ENCODE peak calls at places on chromosomes 3 and 15, in seven cellular contexts. T is DND-41; P is BE2C; V is effector memory CD4-positive, alpha-beta T cell; O is lung; L is uterus; A is pancreas. Y is an unnamed sample.

GRCh38 chr3:27568393-27568792 is 84.2 kb upstream of the SLC4A7 start:
- DNase-seq in T (no peak), P (peak; percentile 84), V (no peak), O (peak; percentile 36), L (peak; percentile 63), A (no peak), Y (no peak)

GRCh38 chr15:42891569-42891968 is 29.0 kb downstream of the TTBK2 start:
- DNase-seq in T (no peak), P (no peak), V (no peak), O (no peak), L (no peak), A (no peak), Y (no peak)

GRCh38 chr3:156551746-156552145 is 3.2 kb downstream of the SSR3 start:
- DNase-seq in T (no peak), P (no peak), V (no peak), O (no peak), L (no peak), A (no peak), Y (no peak)

GRCh38 chr3:117628896-117629295 is 919.3 kb downstream of the TUSC7 start:
- DNase-seq in T (no peak), P (peak; percentile 45), V (no peak), O (peak; percentile 54), L (peak; percentile 16), A (no peak), Y (no peak)

GRCh38 chr3:96294143-96294542 is 520.3 kb upstream of the EPHA6 start:
- DNase-seq in T (no peak), P (no peak), V (no peak), O (no peak), L (no peak), A (no peak), Y (no peak)

GRCh38 chr15:82139823-82140268 is 94.0 kb upstream of the MEX3B start:
- DNase-seq in T (no peak), P (no peak), V (no peak), O (no peak), L (no peak), A (no peak), Y (peak; percentile 33)

GRCh38 chr3:149448331-149448831 is 26.1 kb upstream of the TM4SF4 start:
- DNase-seq in T (no peak), P (no peak), V (no peak), O (no peak), L (no peak), A (no peak), Y (no peak)

GRCh38 chr3:189688296-189688695 is 57.1 kb downstream of the TP63 start:
- DNase-seq in T (no peak), P (no peak), V (no peak), O (no peak), L (no peak), A (no peak), Y (no peak)

GRCh38 chr3:46269556-46269955 is 27.3 kb downstream of the CCR3 start:
- DNase-seq in T (no peak), P (no peak), V (no peak), O (no peak), L (no peak), A (no peak), Y (peak; percentile 40)

GRCh38 chr15:96234109-96234892 is 96.2 kb upstream of the NR2F2 start:
- DNase-seq in T (no peak), P (peak; percentile 75), V (no peak), O (no peak), L (no peak), A (no peak), Y (no peak)

GRCh38 chr3:123522666-123523412 is 62.0 kb downstream of the HACD2 start:
- DNase-seq in T (no peak), P (no peak), V (no peak), O (no peak), L (no peak), A (no peak), Y (no peak)

GRCh38 chr3:47176582-47176981 is 12.7 kb upstream of the SETD2 start:
- DNase-seq in T (no peak), P (no peak), V (no peak), O (no peak), L (no peak), A (no peak), Y (no peak)

GRCh38 chr3:66971891-66972551 is 26.1 kb upstream of the KBTBD8 start:
- DNase-seq in T (peak; percentile 69), P (peak; percentile 75), V (peak; percentile 29), O (peak; percentile 76), L (peak; percentile 66), A (peak; percentile 50), Y (peak; percentile 73)

GRCh38 chr15:99997112-99997651 is 263.9 kb upstream of the LYSMD4 start:
- DNase-seq in T (no peak), P (no peak), V (no peak), O (no peak), L (peak; percentile 8), A (no peak), Y (no peak)

GRCh38 chr15:28919201-28919627 is 33.4 kb downstream of the APBA2 start:
- DNase-seq in T (no peak), P (no peak), V (no peak), O (no peak), L (no peak), A (no peak), Y (no peak)

GRCh38 chr15:39456582-39457330 is 124.1 kb upstream of the THBS1 start:
- DNase-seq in T (no peak), P (no peak), V (no peak), O (no peak), L (no peak), A (no peak), Y (no peak)

GRCh38 chr3:31960793-31961431 is 20.1 kb downstream of the OSBPL10 start:
- DNase-seq in T (peak; percentile 18), P (no peak), V (no peak), O (no peak), L (no peak), A (no peak), Y (no peak)

GRCh38 chr3:13140596-13140995 is 67.4 kb upstream of the IQSEC1 start:
- DNase-seq in T (no peak), P (no peak), V (no peak), O (no peak), L (no peak), A (no peak), Y (no peak)

GRCh38 chr3:172467170-172467824 is 19.0 kb upstream of the GHSR start:
- DNase-seq in T (no peak), P (peak; percentile 13), V (no peak), O (no peak), L (no peak), A (no peak), Y (no peak)

GRCh38 chr15:57003418-57003817 is 85.0 kb downstream of the TCF12 start:
- DNase-seq in T (no peak), P (no peak), V (no peak), O (no peak), L (no peak), A (no peak), Y (no peak)

GRCh38 chr3:72960812-72961518 is 35.6 kb upstream of the PPP4R2 start:
- DNase-seq in T (no peak), P (no peak), V (no peak), O (peak; percentile 39), L (peak; percentile 46), A (peak; percentile 11), Y (no peak)

GRCh38 chr3:184299488-184300376 is 691 bp downstream of the PSMD2 start:
- DNase-seq in T (no peak), P (no peak), V (no peak), O (no peak), L (no peak), A (no peak), Y (no peak)

GRCh38 chr3:50203113-50203852 is 1.8 kb upstream of the SLC38A3 start:
- DNase-seq in T (no peak), P (no peak), V (no peak), O (no peak), L (no peak), A (peak; percentile 91), Y (no peak)

GRCh38 chr15:38190501-38190900 is 62.1 kb upstream of the SPRED1 start:
- DNase-seq in T (no peak), P (no peak), V (no peak), O (no peak), L (no peak), A (no peak), Y (no peak)
- H3K4me3 ChIP-seq in T (no peak overlapping the region), P (no peak overlapping the region), V (no peak overlapping the region), O (no peak overlapping the region), L (no peak overlapping the region), A (no peak overlapping the region), Y (no peak overlapping the region)

GRCh38 chr3:129050556-129051295 is 9.9 kb upstream of the GP9 start:
- DNase-seq in T (no peak), P (no peak), V (no peak), O (no peak), L (no peak), A (no peak), Y (no peak)

GRCh38 chr3:129047553-129047839 is 13.1 kb upstream of the GP9 start:
- DNase-seq in T (no peak), P (no peak), V (no peak), O (no peak), L (no peak), A (no peak), Y (no peak)

GRCh38 chr3:129046732-129047552 is 13.6 kb upstream of the GP9 start:
- DNase-seq in T (no peak), P (no peak), V (no peak), O (no peak), L (no peak), A (no peak), Y (no peak)

GRCh38 chr3:129045675-129046036 is 14.9 kb upstream of the GP9 start:
- DNase-seq in T (no peak), P (no peak), V (peak; percentile 13), O (no peak), L (no peak), A (no peak), Y (no peak)

DNA sequence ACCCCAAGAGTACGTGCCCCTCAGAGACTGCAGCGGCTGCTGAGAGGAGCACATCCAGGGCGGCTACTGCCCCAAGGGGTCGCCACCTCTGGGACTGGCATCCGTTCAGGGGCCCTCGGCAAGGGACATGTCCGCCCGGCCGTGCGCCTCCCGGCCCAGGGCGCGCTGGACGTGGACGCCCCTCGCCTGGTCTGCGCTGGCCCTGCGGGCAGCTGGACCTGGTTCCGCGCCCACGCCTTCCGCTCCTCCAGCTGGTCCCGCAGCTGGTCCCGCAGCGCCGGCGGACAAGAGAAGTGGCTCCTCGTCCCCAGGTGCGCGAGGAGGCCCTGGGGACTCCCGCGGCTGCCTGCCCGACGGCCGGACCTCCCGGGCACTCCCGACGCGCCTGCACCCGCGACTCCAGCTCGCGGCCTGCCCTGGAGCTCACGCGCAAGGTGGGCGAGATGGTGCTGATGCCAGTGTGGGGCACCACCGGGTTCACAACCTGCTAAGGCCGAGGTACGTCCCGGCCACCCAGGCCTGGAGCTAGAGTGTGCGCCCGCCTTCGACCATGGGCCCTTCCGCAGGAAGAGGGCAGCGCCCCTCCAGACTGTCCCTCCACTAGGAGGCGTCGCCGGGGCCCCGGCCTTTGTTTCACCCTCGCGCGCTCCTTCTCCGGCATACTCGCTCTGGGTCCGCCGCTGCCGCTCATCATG is 14.4 kb upstream of the GP9 start:
- DNase-seq in T (no peak), P (no peak), V (no peak), O (no peak), L (no peak), A (no peak), Y (no peak)
- H3K4me3 ChIP-seq in T (no peak overlapping the region), P (no peak overlapping the region), V (peak overlapping the region; percentile 50), O (no peak overlapping the region), L (no peak overlapping the region), A (no peak overlapping the region), Y (no peak overlapping the region)

GRCh38 chr15:66715736-66716667 is 14.0 kb downstream of the SMAD6 start:
- DNase-seq in T (no peak), P (no peak), V (no peak), O (no peak), L (no peak), A (no peak), Y (no peak)
- H3K4me3 ChIP-seq in T (no peak overlapping the region), P (no peak overlapping the region), V (no peak overlapping the region), O (no peak overlapping the region), L (no peak overlapping the region), A (no peak overlapping the region), Y (peak overlapping the region; percentile 41)

GRCh38 chr15:48896775-48897143 is 18.8 kb downstream of the EID1 start:
- DNase-seq in T (no peak), P (no peak), V (no peak), O (no peak), L (no peak), A (no peak), Y (no peak)
- H3K4me3 ChIP-seq in T (no peak overlapping the region), P (no peak overlapping the region), V (no peak overlapping the region), O (no peak overlapping the region), L (no peak overlapping the region), A (no peak overlapping the region), Y (no peak overlapping the region)

Y was measured in Jurkat, Clone E6-1.